ENCODE peak calls at places on chromosomes 1 and 21, in eight cellular contexts. L is left ventricle myocardium inferior; U is A549; Z is ovary; F is aorta; V is body of pancreas; E is neural progenitor cell; O is CD4-positive, CD25-positive, alpha-beta regulatory T cell. X is an unnamed sample.

GRCh38 chr1:234659538-234659937 is 49.6 kb upstream of the IRF2BP2 start:
- DNase-seq in V (no peak), Z (peak; percentile 54), E (no peak), L (no peak), O (no peak), U (peak; percentile 83), F (no peak), X (no peak)

GRCh38 chr1:43199093-43199726 is 27.1 kb downstream of the CFAP57 start:
- DNase-seq in F (no peak), O (no peak), E (no peak), Z (no peak), L (no peak), U (no peak), V (no peak), X (no peak)

GRCh38 chr1:39061951-39062350 is 35.8 kb downstream of the NDUFS5 start:
- DNase-seq in L (no peak), U (peak; percentile 38), E (no peak), O (no peak), F (no peak), Z (no peak), V (no peak), X (no peak)

GRCh38 chr1:110196917-110197782 is 13.0 kb upstream of the KCNC4 start:
- DNase-seq in F (no peak), U (peak; percentile 50), E (peak; percentile 70), V (peak; percentile 42), L (no peak), O (peak; percentile 36), Z (no peak), X (peak; percentile 33)

GRCh38 chr1:207993477-207994445 is 82.8 kb upstream of the CD34 start:
- DNase-seq in Z (no peak), O (no peak), E (peak; percentile 55), V (no peak), F (no peak), L (no peak), U (peak; percentile 12), X (no peak)

GRCh38 chr1:41383094-41383852 is 22.0 kb downstream of the FOXO6 start:
- DNase-seq in O (no peak), Z (peak; percentile 59), F (no peak), E (peak; percentile 52), L (no peak), U (no peak), V (peak; percentile 11), X (peak; percentile 35)

GRCh38 chr1:171636141-171636540 is 14.1 kb downstream of the MYOCOS start:
- DNase-seq in L (no peak), O (no peak), Z (no peak), F (no peak), U (no peak), E (peak; percentile 39), V (no peak), X (no peak)

GRCh38 chr1:115312752-115313151 is 25.3 kb downstream of the NGF start:
- DNase-seq in O (no peak), U (no peak), V (no peak), Z (no peak), F (no peak), E (no peak), L (no peak), X (no peak)

GRCh38 chr21:32423320-32423719 is 10.8 kb downstream of the EVA1C start:
- DNase-seq in L (no peak), Z (no peak), E (no peak), U (no peak), V (no peak), O (no peak), F (no peak), X (no peak)

GRCh38 chr1:110548381-110548780 is 29.4 kb upstream of the KCNA10 start:
- DNase-seq in E (peak; percentile 70), F (no peak), O (no peak), U (peak; percentile 37), Z (no peak), L (no peak), V (peak; percentile 42), X (no peak)

GRCh38 chr1:246978785-246979184 is 29.1 kb downstream of the ZNF695 start:
- DNase-seq in U (no peak), Z (no peak), V (no peak), F (no peak), E (no peak), L (no peak), O (no peak), X (no peak)
- H3K9me3 ChIP-seq in U (peaks cover 64% of the 10 kb centered on the region), Z (no peaks in the 10 kb centered on the region), V (no peaks in the 10 kb centered on the region), F (peaks cover 3% of the 10 kb centered on the region), E (peaks cover 28% of the 10 kb centered on the region), L (peaks cover 76% of the 10 kb centered on the region), O (peaks cover 14% of the 10 kb centered on the region), X (peaks cover 21% of the 10 kb centered on the region)

DNA sequence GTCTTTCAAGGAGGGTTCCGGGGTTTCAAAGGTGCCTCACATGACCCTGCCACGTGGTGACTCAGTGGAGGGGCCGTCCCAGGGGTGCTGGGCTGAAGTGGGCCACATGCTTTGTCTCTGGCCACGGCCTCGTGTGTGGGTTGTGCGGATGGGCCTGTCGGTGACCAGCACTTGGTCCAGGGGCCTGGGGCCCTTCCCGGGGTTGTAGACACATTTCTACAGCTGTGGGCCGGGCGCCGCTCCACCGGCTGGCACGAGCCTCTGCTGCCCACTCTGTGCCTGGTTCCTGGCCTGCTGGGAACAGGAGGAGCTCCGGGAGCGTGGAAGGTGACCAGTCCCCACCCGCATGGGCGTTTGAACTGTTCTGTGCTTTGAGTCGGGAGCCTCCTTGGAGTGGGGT is 75.4 kb upstream of the TTC34 start:
- DNase-seq in Z (no peak), L (no peak), F (no peak), E (no peak), V (no peak), O (no peak), U (no peak), X (no peak)
- H3K9me3 ChIP-seq in Z (no peaks in the 10 kb centered on the region), L (peaks cover 8% of the 10 kb centered on the region), F (no peaks in the 10 kb centered on the region), E (no peaks in the 10 kb centered on the region), V (no peaks in the 10 kb centered on the region), O (no peaks in the 10 kb centered on the region), U (peaks cover under 1% of the 10 kb centered on the region), X (peaks cover 5% of the 10 kb centered on the region)

GRCh38 chr1:2904191-2904590 is 102.7 kb upstream of the TTC34 start:
- DNase-seq in E (no peak), O (no peak), Z (no peak), F (no peak), V (no peak), U (no peak), L (no peak), X (no peak)
- H3K9me3 ChIP-seq in E (no peaks in the 10 kb centered on the region), O (no peaks in the 10 kb centered on the region), Z (no peaks in the 10 kb centered on the region), F (no peaks in the 10 kb centered on the region), V (no peaks in the 10 kb centered on the region), U (no peaks in the 10 kb centered on the region), L (no peaks in the 10 kb centered on the region), X (no peaks in the 10 kb centered on the region)

GRCh38 chr21:8988696-8989095 is 1532.7 kb upstream of the TPTE start:
- DNase-seq in V (no peak), Z (no peak), U (peak; percentile 92), L (no peak), O (no peak), E (no peak), F (no peak), X (no peak)

GRCh38 chr21:8990326-8991087 is 1530.9 kb upstream of the TPTE start:
- DNase-seq in Z (no peak), O (no peak), E (no peak), F (no peak), L (no peak), V (no peak), U (no peak), X (no peak)

GRCh38 chr21:8989883-8990325 is 1531.5 kb upstream of the TPTE start:
- DNase-seq in U (peak; percentile 96), F (no peak), E (no peak), L (no peak), O (no peak), Z (no peak), V (no peak), X (no peak)

GRCh38 chr21:8991088-8991907 is 1530.1 kb upstream of the TPTE start:
- DNase-seq in Z (no peak), F (no peak), V (no peak), U (peak; percentile 95), L (no peak), E (no peak), O (no peak), X (no peak)

GRCh38 chr21:8989261-8989882 is 1532.0 kb upstream of the TPTE start:
- DNase-seq in E (no peak), V (no peak), L (no peak), U (peak; percentile 94), O (no peak), F (no peak), Z (no peak), X (no peak)
- H3K9me3 ChIP-seq in E (peaks cover 24% of the 10 kb centered on the region), V (no peaks in the 10 kb centered on the region), L (peaks cover 14% of the 10 kb centered on the region), U (no peaks in the 10 kb centered on the region), O (peaks cover 19% of the 10 kb centered on the region), F (peaks cover 3% of the 10 kb centered on the region), Z (peaks cover 4% of the 10 kb centered on the region), X (peaks cover 6% of the 10 kb centered on the region)

DNA sequence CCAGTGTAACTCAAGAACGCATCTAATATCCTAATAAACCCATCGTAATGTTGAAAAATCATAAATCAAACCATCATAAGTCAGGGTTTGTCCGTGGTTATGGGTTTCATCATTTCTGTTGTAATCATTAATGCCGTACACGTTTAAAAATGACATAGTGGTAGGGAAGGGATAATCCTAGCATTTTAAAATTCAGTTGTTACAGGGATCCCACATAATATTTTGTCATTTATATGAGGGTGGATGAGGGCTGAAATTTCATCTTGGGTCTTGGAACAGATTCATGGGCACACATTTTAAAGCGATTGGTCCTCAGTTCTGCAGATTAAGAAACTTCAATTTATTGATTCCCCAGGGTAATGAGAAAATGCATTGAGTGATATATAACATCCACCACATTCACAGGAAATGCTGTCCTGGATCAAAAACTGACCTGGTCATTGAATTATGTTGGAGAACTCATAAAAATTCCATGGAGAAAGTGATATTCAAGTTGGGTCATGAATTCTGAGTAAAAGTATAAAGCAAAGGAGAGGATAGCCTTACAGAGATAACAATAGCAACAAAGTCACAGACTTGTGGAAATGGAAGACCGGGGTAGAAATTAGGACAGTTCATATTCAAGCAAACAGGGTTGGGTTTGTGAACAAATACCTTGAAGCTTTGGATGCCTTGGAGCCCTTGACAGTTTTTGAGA is 1527.3 kb upstream of the TPTE start:
- DNase-seq in U (peak; percentile 96), O (no peak), Z (no peak), V (no peak), L (no peak), E (no peak), F (no peak), X (no peak)
- H3K9me3 ChIP-seq in U (no peaks in the 10 kb centered on the region), O (peaks cover 21% of the 10 kb centered on the region), Z (peaks cover 4% of the 10 kb centered on the region), V (peaks cover 3% of the 10 kb centered on the region), L (peaks cover 13% of the 10 kb centered on the region), E (peaks cover 58% of the 10 kb centered on the region), F (peaks cover 1% of the 10 kb centered on the region), X (peaks cover 6% of the 10 kb centered on the region)

X was measured in CD4-positive, alpha-beta T cell.